ENCODE peak calls at places on chromosomes 16 and 17, in eight cellular contexts. R is PC-9, F is nephron progenitor cell, Z is activated B cell treated with CpG ODN at 0.5 μM for 24 hours, I is mucosa of descending colon, J is heart right ventricle, O is A549, D is prostate gland. P is an unnamed sample.

GRCh38 chr16:11972128-11972527 is 4.4 kb upstream of the SNX29 start:
- DNase-seq in Z (no peak), F (no peak), D (no peak), R (no peak), O (peak), J (no peak), I (no peak), P (no peak)

GRCh38 chr16:84836234-84836647 is 16.5 kb downstream of the CRISPLD2 start:
- DNase-seq in I (peak), F (peak), O (peak), J (peak), D (peak), R (no peak), Z (no peak), P (peak)

GRCh38 chr16:29757950-29758466 is 12.2 kb upstream of the C16orf54 start:
- DNase-seq in F (no peak), O (no peak), I (no peak), J (no peak), D (no peak), Z (no peak), R (no peak), P (no peak)

GRCh38 chr17:78421534-78422266 is 43.3 kb downstream of the PGS1 start:
- DNase-seq in D (peak), R (peak), O (peak), I (peak), F (peak), J (peak), Z (peak), P (peak)

GRCh38 chr17:47959825-47960655 is 2.4 kb upstream of the PRR15L start:
- DNase-seq in D (no peak), R (peak), Z (no peak), O (no peak), F (no peak), J (no peak), I (peak), P (no peak)

GRCh38 chr16:47150067-47150466 is 6.3 kb upstream of the NETO2 start:
- DNase-seq in J (no peak), R (no peak), Z (no peak), O (no peak), I (no peak), D (no peak), F (no peak), P (no peak)

GRCh38 chr17:39527220-39527813 is 66.0 kb downstream of the CDK12 start:
- DNase-seq in I (no peak), D (no peak), O (peak), Z (no peak), R (no peak), F (no peak), J (no peak), P (peak)

GRCh38 chr17:69471406-69471805 is 56.9 kb downstream of the MAP2K6 start:
- DNase-seq in I (no peak), Z (no peak), R (no peak), J (no peak), D (no peak), O (no peak), F (no peak), P (no peak)

DNA sequence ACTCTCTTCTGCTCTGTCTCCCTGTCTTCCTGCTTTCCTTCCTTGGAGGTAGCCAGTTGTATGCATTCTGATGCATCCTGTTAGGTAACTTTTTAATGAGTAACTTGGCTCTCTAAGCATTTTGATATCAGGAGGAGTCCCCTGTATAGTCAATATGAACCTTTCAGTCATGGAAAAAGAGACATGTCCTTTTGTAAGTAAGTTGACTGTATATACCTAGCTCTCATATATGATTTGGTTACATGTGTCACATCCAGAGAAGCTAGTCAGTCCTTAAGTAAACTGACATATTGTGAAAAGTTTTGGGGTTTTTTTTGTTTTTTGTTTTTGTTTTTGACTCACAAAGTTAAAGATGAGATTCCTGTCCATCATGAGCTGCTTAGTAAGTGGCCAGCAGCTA is 18.8 kb downstream of the UTP18 start:
- DNase-seq in Z (no peak), I (no peak), J (no peak), O (no peak), R (no peak), F (no peak), D (no peak), P (no peak)
- TF ChIP-seq CTCF in Z (no peak), I (no peak), J (no peak), O (no peak), R (no peak), F (no peak), D (no peak), P (no peak)

GRCh38 chr17:76940738-76941350 is 72.6 kb downstream of the MGAT5B start:
- DNase-seq in F (no peak), O (peak), J (no peak), I (no peak), Z (no peak), R (no peak), D (no peak), P (peak)
- TF ChIP-seq CTCF in F (no peak), O (no peak), J (no peak), I (no peak), Z (no peak), R (peak), D (no peak), P (peak)

DNA sequence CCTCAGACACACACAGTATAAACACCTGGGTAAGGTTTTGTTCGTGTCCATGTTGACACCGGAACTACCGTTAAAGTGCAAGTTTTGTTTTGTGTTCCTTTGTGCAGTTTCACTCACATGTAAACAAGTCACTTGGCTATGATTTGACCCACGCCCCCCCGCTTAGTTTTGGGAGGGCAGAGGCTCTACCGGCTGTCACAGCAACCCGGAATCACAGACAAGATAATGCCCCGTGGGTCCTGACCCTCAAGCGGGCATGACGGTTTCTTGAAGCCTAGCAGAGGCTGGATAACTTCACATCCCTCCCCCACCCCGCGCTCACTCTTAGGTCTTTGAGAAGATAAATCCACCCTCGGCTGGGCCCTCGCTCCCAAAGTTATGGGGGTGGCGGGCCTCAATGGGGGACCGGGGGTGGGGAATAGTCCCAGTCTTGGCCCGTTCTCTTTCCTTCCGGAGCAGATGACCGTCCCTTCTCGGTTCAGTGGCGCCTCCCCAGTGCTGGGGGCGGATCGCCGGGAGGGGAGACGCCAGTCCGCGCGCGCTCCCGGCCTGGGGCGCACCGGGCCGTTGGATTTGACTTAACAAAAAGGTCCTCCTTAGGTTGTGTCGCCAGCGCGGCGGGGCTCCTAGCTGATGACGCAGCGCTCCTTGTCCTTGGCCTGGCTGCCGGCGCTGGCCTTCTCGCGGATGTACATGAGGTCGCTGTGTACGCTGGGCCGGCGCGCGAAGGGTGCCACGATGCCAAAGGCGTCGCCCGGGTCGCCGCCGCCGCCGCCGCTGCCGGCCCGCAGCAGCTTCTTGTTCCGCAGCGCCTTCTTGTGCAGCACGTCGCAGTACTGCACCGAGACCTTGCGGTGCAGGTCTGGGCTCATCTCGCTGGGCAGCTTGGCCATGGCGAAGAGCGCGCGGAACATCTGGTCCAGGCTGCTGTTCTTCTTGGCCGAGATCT is 1.4 kb downstream of the RASD1 start:
- DNase-seq in R (no peak), I (peak), O (no peak), J (peak), Z (no peak), D (peak), F (peak), P (peak)
- TF ChIP-seq CTCF in R (no peak), I (no peak), O (no peak), J (no peak), Z (no peak), D (no peak), F (no peak), P (no peak)

DNA sequence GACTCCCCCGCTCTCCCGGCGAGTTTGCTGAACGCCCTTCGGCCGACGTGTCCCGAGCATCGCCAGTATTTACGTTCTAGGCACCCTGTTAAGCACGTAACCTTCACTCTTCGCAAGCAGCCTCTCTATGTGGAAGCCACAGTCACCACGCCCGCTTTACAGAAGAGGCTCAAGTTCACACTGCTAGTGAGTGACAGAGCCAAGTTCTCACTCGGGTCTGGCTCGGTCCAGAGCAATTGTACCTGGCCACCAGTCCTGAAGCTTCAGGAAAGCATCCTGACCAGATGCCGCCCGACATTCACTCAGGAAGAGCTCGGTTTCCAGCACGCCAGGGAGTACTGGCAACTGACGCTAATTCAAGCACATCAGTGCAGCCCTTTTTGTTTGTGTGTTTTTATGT is 13.5 kb upstream of the ABR start:
- DNase-seq in Z (no peak), J (no peak), I (no peak), D (no peak), O (no peak), R (no peak), F (no peak), P (no peak)
- TF ChIP-seq CTCF in Z (no peak), J (no peak), I (no peak), D (no peak), O (no peak), R (no peak), F (no peak), P (no peak)

DNA sequence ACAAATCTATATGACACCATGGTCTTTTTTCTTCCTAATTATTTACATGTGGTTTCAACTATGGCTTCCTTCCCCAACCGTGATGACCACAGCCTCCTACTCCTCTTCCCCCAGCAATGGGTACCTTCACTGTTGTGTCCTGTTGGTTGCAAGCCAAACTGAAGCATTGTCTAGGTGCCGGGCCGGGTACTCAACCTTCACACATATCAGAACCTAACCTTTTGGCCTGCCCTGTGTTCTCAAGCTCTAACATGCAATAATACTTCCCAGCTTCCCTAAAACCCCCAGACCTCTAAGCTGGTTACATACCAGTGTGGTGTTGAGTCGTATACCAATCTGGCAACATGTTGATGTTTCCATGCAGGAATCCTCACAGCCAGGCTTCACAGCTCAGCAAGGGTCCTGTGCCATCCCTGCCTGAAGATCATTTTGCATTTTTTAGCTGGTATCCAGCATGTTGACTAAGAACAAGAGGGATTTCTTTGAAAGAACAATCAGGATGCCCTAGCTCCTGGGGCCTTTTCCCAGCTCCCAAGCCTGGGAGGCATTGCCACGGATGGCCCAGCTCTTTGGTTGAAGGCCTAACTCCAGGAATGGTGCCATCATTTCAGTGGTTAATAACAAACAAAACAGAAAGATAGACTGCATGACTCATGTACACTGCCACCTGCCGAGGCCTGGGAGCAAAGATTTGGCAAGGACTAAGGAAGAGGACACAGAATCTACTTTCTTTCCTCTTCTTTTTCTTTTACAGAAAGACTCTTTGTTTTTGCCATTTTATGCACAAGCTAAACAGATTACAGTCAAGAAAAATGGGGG is 373.7 kb upstream of the SALL1 start:
- DNase-seq in J (no peak), O (peak), Z (no peak), I (no peak), F (no peak), R (no peak), D (no peak), P (no peak)
- TF ChIP-seq CTCF in J (no peak), O (peak), Z (no peak), I (no peak), F (no peak), R (no peak), D (no peak), P (no peak)

GRCh38 chr16:24046442-24046841 is 209.7 kb upstream of the CACNG3 start:
- DNase-seq in F (no peak), D (no peak), J (no peak), R (no peak), I (no peak), Z (no peak), O (no peak), P (no peak)

GRCh38 chr16:24041834-24042631 is 206.2 kb downstream of the PRKCB start:
- DNase-seq in F (peak), I (peak), J (peak), Z (peak), O (peak), R (peak), D (peak), P (peak)

GRCh38 chr16:24044467-24044866 is 208.7 kb downstream of the PRKCB start:
- DNase-seq in R (no peak), Z (no peak), I (no peak), O (no peak), J (no peak), F (no peak), D (no peak), P (no peak)

GRCh38 chr16:24049113-24049512 is 207.0 kb upstream of the CACNG3 start:
- DNase-seq in R (no peak), F (no peak), D (no peak), Z (no peak), I (no peak), J (no peak), O (no peak), P (no peak)

DNA sequence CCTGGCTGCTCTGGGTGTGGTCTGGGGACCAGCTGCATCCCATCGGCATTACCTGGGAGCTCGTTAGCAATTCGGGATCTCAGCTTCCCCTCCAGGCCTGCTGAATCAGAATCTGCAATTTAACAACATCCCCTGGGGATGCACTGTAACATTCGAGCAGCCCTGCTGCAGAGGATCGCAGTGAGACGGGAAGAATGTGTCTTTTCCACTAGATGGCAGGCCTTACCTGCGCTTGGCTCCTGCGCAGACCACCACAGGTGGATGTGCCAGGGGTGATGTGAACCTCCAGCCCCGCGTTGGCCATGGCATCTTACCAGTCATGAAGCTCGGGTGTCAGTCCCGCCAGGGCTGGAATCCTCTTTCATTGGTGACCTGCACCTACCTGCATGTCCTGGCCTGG is 209.9 kb downstream of the PRKCB start:
- DNase-seq in I (no peak), R (no peak), D (no peak), F (peak), O (peak), J (no peak), Z (no peak), P (peak)
- TF ChIP-seq CTCF in I (no peak), R (peak), D (peak), F (peak), O (peak), J (peak), Z (no peak), P (peak)

GRCh38 chr16:49890876-49891275 is 35.0 kb upstream of the ZNF423 start:
- DNase-seq in R (no peak), Z (no peak), O (peak), J (no peak), F (peak), D (no peak), I (peak), P (peak)
- TF ChIP-seq CTCF in R (no peak), Z (no peak), O (no peak), J (no peak), F (peak), D (no peak), I (peak), P (peak)

P was measured in endothelial cell.